ENCODE peak calls at places on chromosomes 16 and 17, in four cellular contexts. One of them, this sample, is unnamed. For H3K27me3, the result is how much of the 10 kb centered on the place peaks cover.

GRCh38 chr17:7882629-7883028 is 6.0 kb upstream of the CHD3 start:
- DNase-seq in lower lobe of right lung: no peak
- DNase-seq in H9: peak
- DNase-seq in CD8-positive, alpha-beta T cell: no peak
- DNase-seq in this sample: no peak

GRCh38 chr17:78000351-78000750 is 41.8 kb downstream of the TNRC6C start:
- DNase-seq in lower lobe of right lung: no peak
- DNase-seq in H9: no peak
- DNase-seq in CD8-positive, alpha-beta T cell: no peak
- DNase-seq in this sample: no peak

GRCh38 chr17:72414032-72414396 is 293.2 kb downstream of the SOX9 start:
- DNase-seq in lower lobe of right lung: no peak
- DNase-seq in H9: no peak
- DNase-seq in CD8-positive, alpha-beta T cell: no peak
- DNase-seq in this sample: no peak

GRCh38 chr17:71975331-71975801 is 145.5 kb upstream of the SOX9 start:
- DNase-seq in lower lobe of right lung: no peak
- DNase-seq in H9: peak
- DNase-seq in CD8-positive, alpha-beta T cell: no peak
- DNase-seq in this sample: no peak

GRCh38 chr17:70984873-70985272 is 815.5 kb downstream of the KCNJ2 start:
- DNase-seq in lower lobe of right lung: no peak
- DNase-seq in H9: no peak
- DNase-seq in CD8-positive, alpha-beta T cell: no peak
- DNase-seq in this sample: no peak

GRCh38 chr17:42122371-42123303 is at the start of gene HSPB9:
- DNase-seq in lower lobe of right lung: peak
- DNase-seq in H9: peak
- DNase-seq in CD8-positive, alpha-beta T cell: no peak
- DNase-seq in this sample: no peak

GRCh38 chr16:23837553-23838308 is 1.9 kb downstream of the PRKCB start:
- DNase-seq in lower lobe of right lung: no peak
- DNase-seq in H9: no peak
- DNase-seq in CD8-positive, alpha-beta T cell: no peak
- DNase-seq in this sample: no peak

GRCh38 chr17:28033972-28034714 is 8.3 kb upstream of the NLK start:
- DNase-seq in lower lobe of right lung: no peak
- DNase-seq in H9: no peak
- DNase-seq in CD8-positive, alpha-beta T cell: no peak
- DNase-seq in this sample: no peak

GRCh38 chr16:81238296-81239011 is at the start of gene BCO1:
- DNase-seq in lower lobe of right lung: no peak
- DNase-seq in H9: peak
- DNase-seq in CD8-positive, alpha-beta T cell: no peak
- DNase-seq in this sample: no peak

GRCh38 chr16:69132424-69133252 is at the start of the genes CHTF8 and UTP4:
- DNase-seq in lower lobe of right lung: peak
- DNase-seq in H9: peak
- DNase-seq in CD8-positive, alpha-beta T cell: peak
- DNase-seq in this sample: peak

GRCh38 chr16:56558024-56558747 is 6.7 kb upstream of the MT4 start:
- DNase-seq in lower lobe of right lung: no peak
- DNase-seq in H9: no peak
- DNase-seq in CD8-positive, alpha-beta T cell: no peak
- DNase-seq in this sample: peak

GRCh38 chr17:47987240-47987835 is 16.4 kb downstream of the CDK5RAP3 start:
- DNase-seq in lower lobe of right lung: no peak
- DNase-seq in H9: peak
- DNase-seq in CD8-positive, alpha-beta T cell: no peak
- DNase-seq in this sample: no peak

GRCh38 chr16:50322333-50322732 is 46.5 kb downstream of the BRD7 start:
- DNase-seq in lower lobe of right lung: no peak
- DNase-seq in H9: no peak
- DNase-seq in CD8-positive, alpha-beta T cell: no peak
- DNase-seq in this sample: no peak

GRCh38 chr17:77304051-77304745 is 163.4 kb downstream of the SEC14L1 start:
- DNase-seq in lower lobe of right lung: no peak
- DNase-seq in H9: no peak
- DNase-seq in CD8-positive, alpha-beta T cell: no peak
- DNase-seq in this sample: no peak

GRCh38 chr16:72952404-72953301 is 95.3 kb downstream of the ZFHX3 start:
- DNase-seq in lower lobe of right lung: no peak
- DNase-seq in H9: no peak
- DNase-seq in CD8-positive, alpha-beta T cell: no peak
- DNase-seq in this sample: no peak

GRCh38 chr16:69105501-69106361 is at the start of gene HAS3:
- DNase-seq in lower lobe of right lung: peak
- DNase-seq in H9: peak
- DNase-seq in CD8-positive, alpha-beta T cell: no peak
- DNase-seq in this sample: no peak

GRCh38 chr16:4344659-4345438 is 6.3 kb downstream of the PAM16 start:
- DNase-seq in lower lobe of right lung: no peak
- DNase-seq in H9: no peak
- DNase-seq in CD8-positive, alpha-beta T cell: no peak
- DNase-seq in this sample: no peak

GRCh38 chr17:55743103-55743679 is 7.7 kb upstream of the PCTP start:
- DNase-seq in lower lobe of right lung: no peak
- DNase-seq in H9: no peak
- DNase-seq in CD8-positive, alpha-beta T cell: no peak
- DNase-seq in this sample: peak

GRCh38 chr16:22861585-22861984 is 47.6 kb downstream of the HS3ST2 start:
- DNase-seq in lower lobe of right lung: peak
- DNase-seq in H9: no peak
- DNase-seq in CD8-positive, alpha-beta T cell: no peak
- DNase-seq in this sample: no peak

GRCh38 chr17:57989011-57989345 is 924 bp upstream of the VEZF1 start:
- DNase-seq in lower lobe of right lung: no peak
- DNase-seq in H9: no peak
- DNase-seq in CD8-positive, alpha-beta T cell: no peak
- DNase-seq in this sample: no peak

GRCh38 chr17:15782809-15783208 is 50.7 kb downstream of the TBC1D26 start:
- DNase-seq in lower lobe of right lung: peak
- DNase-seq in H9: no peak
- DNase-seq in CD8-positive, alpha-beta T cell: no peak
- DNase-seq in this sample: no peak

GRCh38 chr17:58985265-58985810 is 121.3 kb downstream of the TRIM37 start:
- DNase-seq in lower lobe of right lung: no peak
- DNase-seq in H9: no peak
- DNase-seq in CD8-positive, alpha-beta T cell: no peak
- DNase-seq in this sample: no peak

GRCh38 chr17:38511126-38512108 is 83.2 kb downstream of the ARHGAP23 start:
- DNase-seq in lower lobe of right lung: no peak
- DNase-seq in H9: no peak
- DNase-seq in CD8-positive, alpha-beta T cell: no peak
- DNase-seq in this sample: no peak

GRCh38 chr16:87702325-87702811 is 63.4 kb downstream of the KLHDC4 start:
- DNase-seq in lower lobe of right lung: no peak
- DNase-seq in H9: peak
- DNase-seq in CD8-positive, alpha-beta T cell: peak
- DNase-seq in this sample: no peak

GRCh38 chr16:23424292-23424958 is 28.6 kb downstream of the COG7 start:
- DNase-seq in lower lobe of right lung: peak
- DNase-seq in H9: no peak
- DNase-seq in CD8-positive, alpha-beta T cell: no peak
- DNase-seq in this sample: peak

GRCh38 chr17:42414782-42415409 is 8.2 kb downstream of the CAVIN1 start:
- DNase-seq in lower lobe of right lung: peak
- DNase-seq in H9: peak
- DNase-seq in CD8-positive, alpha-beta T cell: peak
- DNase-seq in this sample: no peak

DNA sequence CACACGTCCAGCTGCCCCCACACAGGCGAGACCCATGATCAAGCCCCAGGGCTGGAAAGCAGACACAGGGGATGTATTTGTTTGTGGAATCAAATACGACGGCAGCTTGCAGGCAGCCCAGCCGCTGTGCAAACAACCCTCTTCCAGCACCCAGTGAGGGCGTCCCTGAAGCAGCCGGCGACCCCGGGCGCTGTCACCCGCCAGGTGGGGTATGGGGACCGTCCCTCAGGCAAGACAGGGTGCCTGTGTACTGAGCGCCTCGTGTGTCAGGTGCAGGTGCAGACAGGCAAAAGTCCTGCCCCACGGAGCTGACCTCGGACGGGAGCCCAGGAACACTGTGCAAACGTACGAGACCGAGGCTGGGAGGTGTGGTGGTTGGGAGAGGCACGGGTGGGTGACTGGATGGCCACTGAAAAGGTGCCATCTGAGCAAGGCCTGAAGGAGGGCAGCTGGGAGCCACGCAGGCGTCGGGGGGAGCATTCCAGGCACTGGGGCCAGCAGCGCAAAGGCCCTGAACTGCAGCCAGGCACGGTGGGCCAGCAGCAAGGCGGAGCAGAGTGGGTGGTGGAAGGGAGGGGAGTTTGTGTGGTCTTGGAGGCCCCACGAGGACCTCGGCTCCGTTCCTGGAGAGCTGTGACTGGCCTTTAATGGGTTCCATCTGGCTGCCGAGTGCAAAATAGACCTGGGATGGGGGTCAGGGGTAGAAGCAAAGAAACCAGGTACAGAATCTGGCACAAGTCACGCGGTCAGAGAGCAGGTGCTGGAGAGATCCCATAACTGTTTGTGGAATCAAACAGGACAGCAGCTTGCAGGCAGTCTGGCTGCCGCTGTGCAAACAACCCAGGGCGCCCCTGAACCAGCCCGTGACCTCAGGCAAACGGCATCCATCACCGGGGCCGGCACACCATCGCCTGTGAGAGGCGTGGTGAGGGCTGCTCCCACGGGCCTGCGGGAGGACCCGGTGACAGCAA is 48.3 kb downstream of the CBFA2T3 start:
- DNase-seq in lower lobe of right lung: no peak
- DNase-seq in H9: no peak
- DNase-seq in CD8-positive, alpha-beta T cell: no peak
- DNase-seq in this sample: no peak
- H3K27me3 ChIP-seq in lower lobe of right lung: under half
- H3K27me3 ChIP-seq in H9: under half
- H3K27me3 ChIP-seq in CD8-positive, alpha-beta T cell: under half
- H3K27me3 ChIP-seq in this sample: under half

DNA sequence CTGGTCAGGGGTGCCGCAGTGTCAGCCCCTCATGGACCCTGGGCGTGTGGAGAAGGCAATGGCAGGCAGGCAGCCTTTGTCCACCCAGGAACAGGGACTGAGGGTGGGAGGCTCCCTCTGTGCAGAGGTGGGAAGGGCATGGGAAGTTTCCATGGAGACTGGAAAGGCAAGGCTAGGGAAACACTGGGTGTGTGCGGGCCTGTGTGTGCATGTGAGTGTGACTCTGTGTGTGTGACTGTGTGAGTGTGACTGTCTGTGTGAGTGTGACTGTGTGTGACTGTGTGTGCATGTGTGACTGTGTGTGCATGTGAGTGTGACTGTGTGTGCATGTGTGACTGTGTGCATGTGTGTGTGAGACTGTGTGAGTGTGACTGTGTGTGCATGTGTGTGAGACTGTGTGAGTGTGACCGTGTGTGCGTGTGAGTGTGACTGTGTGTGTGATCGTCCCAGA is 899 bp downstream of the CD300C start:
- DNase-seq in lower lobe of right lung: peak
- DNase-seq in H9: no peak
- DNase-seq in CD8-positive, alpha-beta T cell: no peak
- DNase-seq in this sample: no peak
- H3K27me3 ChIP-seq in lower lobe of right lung: under half
- H3K27me3 ChIP-seq in H9: under half
- H3K27me3 ChIP-seq in CD8-positive, alpha-beta T cell: under half
- H3K27me3 ChIP-seq in this sample: under half

GRCh38 chr16:31568577-31569359 is 41.1 kb downstream of the AHSP start:
- DNase-seq in lower lobe of right lung: peak
- DNase-seq in H9: peak
- DNase-seq in CD8-positive, alpha-beta T cell: no peak
- DNase-seq in this sample: no peak
- H3K27me3 ChIP-seq in lower lobe of right lung: under half
- H3K27me3 ChIP-seq in H9: under half
- H3K27me3 ChIP-seq in CD8-positive, alpha-beta T cell: under half
- H3K27me3 ChIP-seq in this sample: under half

GRCh38 chr16:1067629-1068028 is 4.9 kb upstream of the SSTR5 start:
- DNase-seq in lower lobe of right lung: no peak
- DNase-seq in H9: no peak
- DNase-seq in CD8-positive, alpha-beta T cell: no peak
- DNase-seq in this sample: no peak

GRCh38 chr16:1070084-1070987 is 2.2 kb upstream of the SSTR5 start:
- DNase-seq in lower lobe of right lung: no peak
- DNase-seq in H9: no peak
- DNase-seq in CD8-positive, alpha-beta T cell: no peak
- DNase-seq in this sample: no peak

GRCh38 chr16:1068451-1068850 is 4.1 kb upstream of the SSTR5 start:
- DNase-seq in lower lobe of right lung: no peak
- DNase-seq in H9: no peak
- DNase-seq in CD8-positive, alpha-beta T cell: no peak
- DNase-seq in this sample: no peak

GRCh38 chr16:1071009-1071408 is 1.5 kb upstream of the SSTR5 start:
- DNase-seq in lower lobe of right lung: no peak
- DNase-seq in H9: no peak
- DNase-seq in CD8-positive, alpha-beta T cell: no peak
- DNase-seq in this sample: no peak

GRCh38 chr16:1069154-1069553 is 3.4 kb upstream of the SSTR5 start:
- DNase-seq in lower lobe of right lung: no peak
- DNase-seq in H9: no peak
- DNase-seq in CD8-positive, alpha-beta T cell: no peak
- DNase-seq in this sample: no peak
- H3K27me3 ChIP-seq in lower lobe of right lung: half or more
- H3K27me3 ChIP-seq in H9: under half
- H3K27me3 ChIP-seq in CD8-positive, alpha-beta T cell: under half
- H3K27me3 ChIP-seq in this sample: half or more

DNA sequence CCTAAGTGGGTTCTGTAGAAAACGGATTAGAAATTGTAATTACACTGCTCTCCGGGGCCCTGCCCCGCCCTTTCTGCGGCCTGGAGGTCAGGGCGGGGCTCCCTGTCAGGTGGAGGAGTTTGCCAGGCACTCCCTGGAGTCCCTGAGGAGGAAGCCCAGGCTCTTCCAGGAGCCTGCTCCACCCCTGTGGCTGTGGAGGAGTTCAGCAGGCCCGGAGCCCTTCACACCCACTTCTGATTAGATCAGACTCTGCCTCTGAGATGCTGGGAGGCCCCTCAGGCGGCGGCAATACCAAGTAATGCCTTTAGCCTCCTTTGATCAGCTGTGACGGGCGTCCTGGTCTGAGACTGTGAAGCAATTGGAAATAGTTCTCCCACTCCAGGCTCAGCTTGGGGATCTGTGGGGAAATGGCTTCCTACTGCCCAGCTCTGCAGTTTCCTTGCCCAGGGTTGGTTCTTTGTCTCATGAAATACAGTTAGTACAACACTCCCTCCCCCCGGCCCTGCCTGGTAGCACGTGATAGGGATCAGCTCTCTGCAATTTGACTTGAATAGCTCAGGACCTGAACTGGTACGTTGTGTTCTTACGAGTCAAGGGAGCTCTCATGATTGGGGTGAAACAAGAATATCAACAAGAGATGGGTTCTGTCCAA is 22.3 kb downstream of the BAIAP2 start:
- DNase-seq in lower lobe of right lung: peak
- DNase-seq in H9: no peak
- DNase-seq in CD8-positive, alpha-beta T cell: no peak
- DNase-seq in this sample: peak
- H3K27me3 ChIP-seq in lower lobe of right lung: under half
- H3K27me3 ChIP-seq in H9: under half
- H3K27me3 ChIP-seq in CD8-positive, alpha-beta T cell: under half
- H3K27me3 ChIP-seq in this sample: under half

GRCh38 chr17:83053779-83054451 is 25.5 kb upstream of the METRNL start:
- DNase-seq in lower lobe of right lung: peak
- DNase-seq in H9: no peak
- DNase-seq in CD8-positive, alpha-beta T cell: no peak
- DNase-seq in this sample: no peak
- H3K27me3 ChIP-seq in lower lobe of right lung: under half
- H3K27me3 ChIP-seq in H9: under half
- H3K27me3 ChIP-seq in CD8-positive, alpha-beta T cell: under half
- H3K27me3 ChIP-seq in this sample: under half

This sample was measured in RWPE2.